ENCODE peak calls at places on chromosomes 5 and 9, in ten cellular contexts. P is hepatocyte; R is activated CD8-positive, alpha-beta T cell treated with anti-CD3 and anti-CD28 coated beads for 36 hours; U is COR-L47; E is stimulated activated CD4-positive, alpha-beta T cell treated with anti-CD3 and anti-CD28 coated beads, Interleukin-1b, Interleukin-23, amount 100 ng/mL, for 4 hours; Z is frontal cortex; J is HCEC 1CT; X is GM20000; Q is effector memory CD8-positive, alpha-beta T cell; Y is RPMI8226. M is an unnamed sample.
A peak's percentile ranks its signal among the peaks of the same experiment; 100 is the strongest.

GRCh38 chr5:134534726-134535110 is 9.2 kb downstream of the JADE2 start:
- DNase-seq in Q (no peak), X (no peak), U (no peak), Z (no peak), J (no peak), R (no peak), Y (no peak), P (no peak), E (no peak), M (no peak)

GRCh38 chr5:123098767-123099513 is 9.9 kb downstream of the PRDM6 start:
- DNase-seq in Q (no peak), P (peak; percentile 50), X (no peak), E (no peak), Z (no peak), R (no peak), Y (no peak), U (no peak), J (no peak), M (no peak)

GRCh38 chr5:148297695-148298094 is 14.5 kb upstream of the SPINK7 start:
- DNase-seq in E (no peak), Q (no peak), J (no peak), X (no peak), Y (no peak), P (no peak), U (no peak), R (no peak), Z (no peak), M (no peak)

GRCh38 chr5:80754900-80755299 is 100.1 kb upstream of the DHFR start:
- DNase-seq in U (peak; percentile 90), Q (no peak), E (no peak), J (no peak), Z (no peak), R (peak; percentile 73), P (no peak), Y (peak; percentile 28), X (no peak), M (peak; percentile 14)

GRCh38 chr9:92438900-92439526 is 14.7 kb upstream of the OMD start:
- DNase-seq in J (peak; percentile 39), R (no peak), Y (no peak), P (peak; percentile 16), E (no peak), Z (no peak), Q (no peak), U (peak; percentile 7), X (no peak), M (peak; percentile 4)

GRCh38 chr5:38515648-38516047 is 40.8 kb downstream of the LIFR start:
- DNase-seq in Y (no peak), Q (no peak), P (peak; percentile 49), E (no peak), R (no peak), Z (no peak), X (no peak), J (peak; percentile 55), U (no peak), M (no peak)

GRCh38 chr9:114216081-114216480 is 60.7 kb downstream of the COL27A1 start:
- DNase-seq in Y (no peak), X (no peak), J (no peak), Z (no peak), U (no peak), P (peak; percentile 74), R (no peak), Q (no peak), E (no peak), M (no peak)

GRCh38 chr5:168291281-168291960 is at the start of gene WWC1:
- DNase-seq in X (peak; percentile 86), Y (peak; percentile 96), U (peak; percentile 82), Z (peak; percentile 56), Q (peak; percentile 23), R (peak; percentile 51), P (peak; percentile 94), J (no peak), E (peak; percentile 58), M (peak; percentile 84)

GRCh38 chr9:2787065-2787464 is 56.8 kb downstream of the PUM3 start:
- DNase-seq in R (no peak), P (no peak), Y (no peak), Q (no peak), Z (no peak), X (no peak), U (no peak), J (peak; percentile 32), E (no peak), M (no peak)

GRCh38 chr9:93026640-93027039 is 31.9 kb upstream of the SUSD3 start:
- DNase-seq in R (no peak), Q (no peak), J (no peak), U (no peak), Z (no peak), Y (no peak), P (no peak), X (no peak), E (no peak), M (no peak)

GRCh38 chr5:134837530-134838181 is 8.1 kb upstream of the C5orf24 start:
- DNase-seq in R (no peak), P (no peak), Z (no peak), U (no peak), Q (no peak), Y (no peak), J (peak; percentile 29), E (no peak), X (no peak), M (no peak)

GRCh38 chr9:83204047-83204446 is 141.1 kb upstream of the RASEF start:
- DNase-seq in E (no peak), U (no peak), J (no peak), Y (no peak), Q (no peak), Z (no peak), R (no peak), X (no peak), P (no peak), M (no peak)

GRCh38 chr9:90629354-90629753 is 13.3 kb downstream of the DIRAS2 start:
- DNase-seq in E (no peak), X (no peak), P (no peak), R (no peak), Q (no peak), Z (no peak), Y (no peak), U (no peak), J (no peak), M (no peak)

GRCh38 chr9:120982851-120983250 is 56.3 kb upstream of the TRAF1 start:
- DNase-seq in X (no peak), Z (no peak), J (peak; percentile 58), P (no peak), Q (no peak), Y (no peak), R (no peak), U (no peak), E (no peak), M (no peak)

GRCh38 chr5:1882337-1883119 is at the start of gene IRX4:
- DNase-seq in U (no peak), Y (no peak), Q (no peak), Z (no peak), E (no peak), R (no peak), X (no peak), J (no peak), P (no peak), M (no peak)

GRCh38 chr9:34430843-34431437 is 27.4 kb downstream of the FAM219A start:
- DNase-seq in R (peak; percentile 52), J (peak; percentile 45), U (peak; percentile 77), Q (peak; percentile 2), Y (peak; percentile 37), Z (peak; percentile 47), P (peak; percentile 79), E (no peak), X (peak; percentile 43), M (peak; percentile 21)

GRCh38 chr9:2050236-2050635 is 35.1 kb downstream of the SMARCA2 start:
- DNase-seq in U (no peak), P (no peak), X (no peak), J (peak; percentile 20), E (no peak), Y (no peak), Z (no peak), Q (no peak), R (no peak), M (no peak)

GRCh38 chr9:134492281-134492691 is 149.3 kb upstream of the COL5A1 start:
- DNase-seq in X (no peak), J (peak; percentile 61), Q (no peak), P (peak; percentile 85), E (no peak), R (no peak), U (no peak), Z (no peak), Y (no peak), M (no peak)

GRCh38 chr9:121744002-121744686 is 92.7 kb downstream of the DAB2IP start:
- DNase-seq in Y (peak; percentile 66), P (peak; percentile 73), E (no peak), Z (peak; percentile 76), R (peak; percentile 80), U (no peak), X (peak; percentile 75), Q (peak; percentile 40), J (peak; percentile 55), M (peak; percentile 79)

GRCh38 chr9:136229096-136230065 is 16.2 kb downstream of the QSOX2 start:
- DNase-seq in P (no peak), U (no peak), R (no peak), E (no peak), Q (no peak), X (no peak), Y (no peak), Z (no peak), J (no peak), M (no peak)

GRCh38 chr9:71393011-71393410 is 271.6 kb upstream of the TRPM3 start:
- DNase-seq in Y (no peak), R (no peak), J (no peak), Q (no peak), X (no peak), P (no peak), E (no peak), U (no peak), Z (no peak), M (no peak)